ENCODE peak calls at places on chromosomes 13 and 19, in nine cellular contexts. J is left lung; P is CD8-positive, alpha-beta memory T cell; Q is GM04503; B is ecto neural progenitor cell; U is left ventricle myocardium superior; V is cerebellar cortex; D is activated CD4-positive, alpha-beta T cell treated with anti-CD3 and anti-CD28 coated beads for 48 hours; N is neural crest cell. E is an unnamed sample.

GRCh38 chr13:49649244-49649962 is 21.1 kb downstream of the ARL11 start:
- DNase-seq in J (no peak), P (no peak), Q (no peak), B (no peak), U (no peak), V (peak), D (no peak), N (no peak), E (no peak)

GRCh38 chr19:47195462-47195861 is 35.5 kb downstream of the BBC3 start:
- DNase-seq in J (no peak), P (no peak), Q (no peak), B (no peak), U (no peak), V (no peak), D (no peak), N (no peak), E (no peak)

GRCh38 chr19:42208612-42209011 is 8.9 kb downstream of the DEDD2 start:
- DNase-seq in J (no peak), P (no peak), Q (no peak), B (no peak), U (peak), V (no peak), D (no peak), N (no peak), E (no peak)

GRCh38 chr13:60164490-60164889 is 762 bp upstream of the DIAPH3 start:
- DNase-seq in J (no peak), P (no peak), Q (peak), B (no peak), U (no peak), V (no peak), D (no peak), N (no peak), E (no peak)

GRCh38 chr19:44532819-44533218 is 3.3 kb upstream of the CEACAM20 start:
- DNase-seq in J (no peak), P (no peak), Q (no peak), B (no peak), U (no peak), V (no peak), D (no peak), N (no peak), E (no peak)

GRCh38 chr13:20499986-20500385 is 25.7 kb downstream of the CRYL1 start:
- DNase-seq in J (no peak), P (no peak), Q (no peak), B (no peak), U (no peak), V (no peak), D (no peak), N (no peak), E (no peak)

GRCh38 chr13:73065665-73066350 is 7.0 kb downstream of the KLF5 start:
- DNase-seq in J (no peak), P (no peak), Q (no peak), B (no peak), U (no peak), V (no peak), D (no peak), N (no peak), E (no peak)

GRCh38 chr13:29429496-29429895 is 166.0 kb downstream of the SLC7A1 start:
- DNase-seq in J (no peak), P (no peak), Q (peak), B (no peak), U (no peak), V (no peak), D (no peak), N (no peak), E (no peak)

GRCh38 chr19:5189318-5189607 is 151.3 kb downstream of the PTPRS start:
- DNase-seq in J (no peak), P (no peak), Q (no peak), B (no peak), U (no peak), V (no peak), D (no peak), N (no peak), E (no peak)

GRCh38 chr19:28929026-28929425 is 283.9 kb downstream of the UQCRFS1 start:
- DNase-seq in J (no peak), P (no peak), Q (no peak), B (no peak), U (no peak), V (no peak), D (no peak), N (no peak), E (no peak)

GRCh38 chr13:30607908-30608307 is 9.8 kb upstream of the USPL1 start:
- DNase-seq in J (no peak), P (peak), Q (no peak), B (no peak), U (no peak), V (no peak), D (peak), N (no peak), E (no peak)